ENCODE peak calls at places on chromosomes 5 and 9, in nine cellular contexts. V is heart right ventricle, M is lower lobe of right lung, Y is ovary, T is left ventricle myocardium inferior, F is adipocyte, D is SJSA1, K is body of pancreas, W is stomach. H is an unnamed sample.

GRCh38 chr5:12237837-12238575 is 333.8 kb upstream of the CTNND2 start:
- DNase-seq in V (no peak), M (no peak), Y (no peak), T (no peak), F (no peak), D (no peak), K (no peak), W (no peak), H (no peak)

GRCh38 chr9:129458155-129458661 is 162.7 kb downstream of the C9orf50 start:
- DNase-seq in V (peak; percentile 45), M (peak; percentile 59), Y (no peak), T (no peak), F (peak; percentile 69), D (no peak), K (peak; percentile 26), W (peak; percentile 60), H (peak; percentile 80)

GRCh38 chr9:99607852-99608448 is 213.7 kb upstream of the NR4A3 start:
- DNase-seq in V (no peak), M (no peak), Y (no peak), T (no peak), F (peak; percentile 23), D (no peak), K (no peak), W (no peak), H (no peak)

GRCh38 chr5:55220433-55221185 is 6.5 kb downstream of the MCIDAS start:
- DNase-seq in V (no peak), M (no peak), Y (no peak), T (no peak), F (peak; percentile 21), D (no peak), K (peak; percentile 40), W (peak; percentile 64), H (no peak)

GRCh38 chr9:82031538-82032280 is 43.1 kb downstream of the SPATA31D1 start:
- DNase-seq in V (peak; percentile 39), M (no peak), Y (no peak), T (peak; percentile 33), F (peak; percentile 79), D (no peak), K (peak; percentile 38), W (no peak), H (peak; percentile 76)

GRCh38 chr9:90032296-90033029 is 427.7 kb downstream of the GADD45G start:
- DNase-seq in V (no peak), M (no peak), Y (no peak), T (no peak), F (no peak), D (no peak), K (no peak), W (no peak), H (no peak)

GRCh38 chr9:107712390-107712789 is 222.8 kb upstream of the KLF4 start:
- DNase-seq in V (no peak), M (no peak), Y (no peak), T (no peak), F (no peak), D (no peak), K (no peak), W (no peak), H (no peak)

GRCh38 chr9:6716766-6717165 is 41.0 kb upstream of the KDM4C start:
- DNase-seq in V (no peak), M (no peak), Y (no peak), T (no peak), F (no peak), D (no peak), K (no peak), W (no peak), H (no peak)

DNA sequence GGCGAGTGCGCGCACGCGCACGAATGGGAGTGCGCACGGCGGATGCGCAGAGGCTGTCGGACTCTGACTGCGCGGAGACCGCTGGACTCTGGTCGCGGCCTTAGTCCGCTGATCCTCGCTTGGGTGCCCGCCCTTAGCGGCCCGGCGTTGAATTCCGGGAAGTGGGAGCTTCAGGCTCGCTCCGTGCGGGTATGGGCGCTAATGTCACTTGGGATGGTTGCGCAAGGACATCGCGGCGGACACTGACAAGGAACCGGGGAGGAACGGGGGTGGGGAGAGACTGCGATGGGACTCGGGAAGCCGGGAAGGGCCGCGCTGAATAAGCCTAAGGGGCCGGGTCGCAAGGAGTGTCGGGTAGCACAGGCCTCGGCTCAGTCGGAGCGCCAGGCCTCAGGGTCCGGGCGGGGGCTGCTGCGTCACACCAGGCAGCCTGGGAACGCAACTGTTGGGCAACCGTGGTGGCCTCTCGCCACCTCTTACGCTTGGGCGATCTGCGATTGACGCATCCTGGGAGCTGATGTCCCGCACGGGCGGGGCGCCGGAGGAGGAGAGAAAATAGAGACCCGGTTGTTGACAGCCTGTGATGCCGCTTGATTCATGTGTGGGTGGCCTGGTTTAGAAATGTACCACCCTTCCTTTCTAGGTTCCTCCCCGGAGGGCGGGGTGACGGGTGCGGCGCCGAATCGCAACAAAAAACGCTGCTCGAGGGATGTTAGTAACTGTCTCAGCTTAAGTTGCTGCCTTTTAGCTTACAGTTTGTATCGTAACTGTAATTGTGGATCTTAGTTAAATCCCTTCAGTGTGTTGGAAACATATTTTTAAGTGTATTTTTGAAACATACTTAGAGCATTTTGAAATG is 545 bp upstream of the CHD1 start:
- DNase-seq in V (peak; percentile 95), M (peak; percentile 96), Y (peak; percentile 94), T (peak; percentile 94), F (peak; percentile 99), D (peak; percentile 98), K (peak; percentile 91), W (peak; percentile 88), H (peak; percentile 98)
- H3K4me1 ChIP-seq in V (no peaks in the 10 kb centered on the region), M (peaks cover 58% of the 10 kb centered on the region), Y (peaks cover 2% of the 10 kb centered on the region), T (peaks cover 87% of the 10 kb centered on the region), F (peaks cover 36% of the 10 kb centered on the region), D (peaks cover 4% of the 10 kb centered on the region), K (peaks cover 43% of the 10 kb centered on the region), W (peaks cover 22% of the 10 kb centered on the region), H (peaks cover 31% of the 10 kb centered on the region)

GRCh38 chr9:93946338-93946712 is 8.8 kb downstream of the BARX1 start:
- DNase-seq in V (no peak), M (no peak), Y (no peak), T (no peak), F (no peak), D (no peak), K (no peak), W (no peak), H (no peak)

GRCh38 chr9:93948456-93949072 is 6.6 kb downstream of the BARX1 start:
- DNase-seq in V (no peak), M (no peak), Y (no peak), T (no peak), F (no peak), D (no peak), K (no peak), W (no peak), H (no peak)

GRCh38 chr9:93947409-93948070 is 7.6 kb downstream of the BARX1 start:
- DNase-seq in V (no peak), M (no peak), Y (no peak), T (no peak), F (no peak), D (no peak), K (no peak), W (no peak), H (no peak)

GRCh38 chr9:93944011-93944410 is 11.1 kb downstream of the BARX1 start:
- DNase-seq in V (no peak), M (no peak), Y (no peak), T (no peak), F (no peak), D (no peak), K (no peak), W (no peak), H (no peak)

GRCh38 chr9:93945400-93946337 is 9.5 kb downstream of the BARX1 start:
- DNase-seq in V (no peak), M (no peak), Y (no peak), T (no peak), F (peak; percentile 56), D (no peak), K (no peak), W (no peak), H (no peak)
- H3K27me3 ChIP-seq in V (peaks cover 42% of the 10 kb centered on the region), M (peaks cover 98% of the 10 kb centered on the region), Y (no peaks in the 10 kb centered on the region), T (peaks cover 100% of the 10 kb centered on the region), F (peaks cover 76% of the 10 kb centered on the region), D (peaks cover 7% of the 10 kb centered on the region), K (peaks cover 15% of the 10 kb centered on the region), W (peaks cover 99% of the 10 kb centered on the region), H (peaks cover 87% of the 10 kb centered on the region)

GRCh38 chr5:150619359-150620230 is 20.9 kb upstream of the SYNPO start:
- DNase-seq in V (peak; percentile 69), M (no peak), Y (peak; percentile 68), T (peak; percentile 81), F (peak; percentile 53), D (no peak), K (peak; percentile 57), W (no peak), H (no peak)
- H3K4me1 ChIP-seq in V (peaks cover 53% of the 10 kb centered on the region), M (peaks cover 85% of the 10 kb centered on the region), Y (peaks cover 46% of the 10 kb centered on the region), T (peaks cover 98% of the 10 kb centered on the region), F (peaks cover 21% of the 10 kb centered on the region), D (peaks cover 25% of the 10 kb centered on the region), K (peaks cover 69% of the 10 kb centered on the region), W (peaks cover 53% of the 10 kb centered on the region), H (peaks cover 31% of the 10 kb centered on the region)

GRCh38 chr9:76764138-76764537 is at the start of gene PCA3:
- DNase-seq in V (no peak), M (no peak), Y (no peak), T (no peak), F (no peak), D (no peak), K (no peak), W (no peak), H (no peak)
- H3K27me3 ChIP-seq in V (no peaks in the 10 kb centered on the region), M (peaks cover 2% of the 10 kb centered on the region), Y (no peaks in the 10 kb centered on the region), T (peaks cover 20% of the 10 kb centered on the region), F (no peaks in the 10 kb centered on the region), D (no peaks in the 10 kb centered on the region), K (no peaks in the 10 kb centered on the region), W (peaks cover 2% of the 10 kb centered on the region), H (no peaks in the 10 kb centered on the region)

GRCh38 chr5:139391570-139392323 is 2.0 kb upstream of the MZB1 start:
- DNase-seq in V (no peak), M (no peak), Y (no peak), T (no peak), F (no peak), D (no peak), K (no peak), W (no peak), H (no peak)
- H3K4me1 ChIP-seq in V (peaks cover 7% of the 10 kb centered on the region), M (peaks cover 46% of the 10 kb centered on the region), Y (peaks cover 9% of the 10 kb centered on the region), T (peaks cover 83% of the 10 kb centered on the region), F (peaks cover 10% of the 10 kb centered on the region), D (peaks cover 32% of the 10 kb centered on the region), K (peaks cover 40% of the 10 kb centered on the region), W (peaks cover 29% of the 10 kb centered on the region), H (no peaks in the 10 kb centered on the region)

GRCh38 chr5:135055385-135055784 is 21.4 kb upstream of the PITX1 start:
- DNase-seq in V (peak; percentile 70), M (peak; percentile 20), Y (no peak), T (peak; percentile 81), F (no peak), D (no peak), K (no peak), W (no peak), H (no peak)
- H3K27me3 ChIP-seq in V (peaks cover 2% of the 10 kb centered on the region), M (peaks cover 39% of the 10 kb centered on the region), Y (no peaks in the 10 kb centered on the region), T (peaks cover 44% of the 10 kb centered on the region), F (peaks cover 68% of the 10 kb centered on the region), D (peaks cover 5% of the 10 kb centered on the region), K (no peaks in the 10 kb centered on the region), W (peaks cover 57% of the 10 kb centered on the region), H (peaks cover 9% of the 10 kb centered on the region)

GRCh38 chr5:103186152-103186551 is 66.1 kb downstream of the PPIP5K2 start:
- DNase-seq in V (no peak), M (no peak), Y (no peak), T (no peak), F (no peak), D (no peak), K (no peak), W (no peak), H (no peak)
- H3K4me1 ChIP-seq in V (no peaks in the 10 kb centered on the region), M (no peaks in the 10 kb centered on the region), Y (no peaks in the 10 kb centered on the region), T (no peaks in the 10 kb centered on the region), F (no peaks in the 10 kb centered on the region), D (no peaks in the 10 kb centered on the region), K (no peaks in the 10 kb centered on the region), W (no peaks in the 10 kb centered on the region), H (no peaks in the 10 kb centered on the region)